ENCODE peak calls at places on chromosomes 4 and X, in eight cellular contexts. Z is Right ventricle myocardium superior; G is A172; N is left cardiac atrium; F is stimulated activated CD4-positive, alpha-beta T cell treated with anti-CD3 and anti-CD28 coated beads, Interleukin-15, amount 100 ng/mL, for 1 hour; C is head of caudate nucleus; H is NCI-H748 treated with DMSO at 0.1 percent for 48 hours; P is NCI-H1092. J is an unnamed sample.

GRCh38 chrX:30967516-30967915 is 78.5 kb upstream of the TAB3 start:
- DNase-seq in Z (no peak), H (no peak), P (no peak), N (no peak), G (no peak), F (no peak), C (no peak), J (no peak)

GRCh38 chr4:17029964-17030363 is 131.5 kb upstream of the LDB2 start:
- DNase-seq in N (no peak), G (no peak), F (no peak), C (no peak), P (no peak), H (no peak), Z (no peak), J (peak)

GRCh38 chr4:13386405-13387107 is 97.6 kb downstream of the RAB28 start:
- DNase-seq in Z (no peak), G (no peak), C (no peak), F (no peak), P (no peak), H (no peak), N (no peak), J (no peak)

GRCh38 chr4:6730603-6731300 is 14.8 kb downstream of the BLOC1S4 start:
- DNase-seq in C (no peak), G (no peak), H (no peak), N (no peak), Z (no peak), P (no peak), F (no peak), J (no peak)

GRCh38 chrX:100939336-100939735 is 10.6 kb upstream of the XKRX start:
- DNase-seq in F (no peak), N (no peak), P (no peak), H (no peak), Z (no peak), G (no peak), C (no peak), J (no peak)

GRCh38 chr4:151310124-151310728 is 15.2 kb downstream of the SH3D19 start:
- DNase-seq in C (no peak), G (no peak), P (no peak), H (no peak), F (no peak), N (no peak), Z (no peak), J (no peak)

GRCh38 chr4:88818650-88819470 is 121.2 kb upstream of the NAP1L5 start:
- DNase-seq in C (peak), N (peak), F (peak), Z (no peak), P (peak), H (peak), G (peak), J (no peak)

GRCh38 chr4:8373270-8373972 is 67.1 kb downstream of the ACOX3 start:
- DNase-seq in Z (no peak), C (no peak), N (no peak), P (no peak), G (no peak), H (no peak), F (no peak), J (no peak)

GRCh38 chrX:52811065-52811625 is at the start of gene XAGE5:
- DNase-seq in Z (no peak), H (no peak), C (no peak), P (no peak), F (no peak), G (no peak), N (no peak), J (no peak)

GRCh38 chr4:6956087-6956433 is 46.4 kb downstream of the TBC1D14 start:
- DNase-seq in N (no peak), F (no peak), C (no peak), G (no peak), Z (no peak), H (no peak), P (no peak), J (no peak)

GRCh38 chr4:153731239-153731638 is 28.6 kb downstream of the RNF175 start:
- DNase-seq in Z (no peak), F (no peak), P (no peak), G (peak), H (no peak), C (no peak), N (no peak), J (no peak)

GRCh38 chrX:50700921-50701320 is 113.1 kb downstream of the SHROOM4 start:
- DNase-seq in H (no peak), Z (no peak), P (no peak), N (no peak), G (no peak), C (no peak), F (no peak), J (no peak)

GRCh38 chr4:182917182-182918043 is at the start of gene DCTD:
- DNase-seq in G (peak), N (peak), F (peak), Z (peak), C (peak), H (no peak), P (peak), J (peak)

GRCh38 chr4:135372131-135372530 is 1170.5 kb upstream of the PABPC4L start:
- DNase-seq in C (no peak), F (no peak), H (no peak), N (no peak), P (no peak), Z (no peak), G (no peak), J (no peak)

GRCh38 chrX:8274166-8274565 is 103.1 kb upstream of the VCX2 start:
- DNase-seq in P (no peak), H (no peak), F (no peak), N (no peak), G (no peak), C (no peak), Z (no peak), J (no peak)

GRCh38 chr4:112702892-112703291 is 65.9 kb downstream of the LARP7 start:
- DNase-seq in G (no peak), Z (no peak), H (no peak), F (no peak), P (no peak), N (no peak), C (no peak), J (no peak)

GRCh38 chr4:95289028-95289634 is 259.6 kb downstream of the UNC5C start:
- DNase-seq in F (no peak), H (no peak), C (no peak), N (no peak), G (no peak), P (no peak), Z (no peak), J (no peak)

GRCh38 chr4:127642169-127642568 is 9.4 kb downstream of the INTU start:
- DNase-seq in H (no peak), C (no peak), F (no peak), G (no peak), N (no peak), Z (no peak), P (no peak), J (no peak)

GRCh38 chr4:55851885-55852284 is 1.6 kb upstream of the EXOC1 start:
- DNase-seq in P (no peak), H (no peak), N (no peak), F (no peak), C (no peak), Z (no peak), G (no peak), J (no peak)

GRCh38 chrX:18288716-18289115 is 65.8 kb downstream of the SCML2 start:
- DNase-seq in Z (no peak), F (no peak), P (no peak), C (no peak), G (no peak), H (no peak), N (no peak), J (no peak)

GRCh38 chrX:30364229-30364628 is 55.0 kb upstream of the NR0B1 start:
- DNase-seq in F (no peak), C (no peak), Z (no peak), P (peak), G (no peak), N (no peak), H (peak), J (no peak)

J was measured in putamen.